ENCODE peak calls at places on chromosomes 1 and 21, in ten cellular contexts. H, T, Y, K, G, L, A, I, J and B are unnamed samples.

GRCh38 chr1:154154534-154155181 is at the start of gene NUP210L:
- ATAC-seq in H (no peak), T (no peak), Y (no peak), K (peak; percentile 93), G (no peak), L (peak; percentile 55), A (peak; percentile 62), I (peak; percentile 85), J (peak; percentile 28), B (no peak)

GRCh38 chr1:162554258-162554657 is 7.3 kb upstream of the UAP1 start:
- ATAC-seq in H (no peak), T (no peak), Y (no peak), K (peak; percentile 79), G (no peak), L (peak; percentile 61), A (peak; percentile 74), I (no peak), J (peak; percentile 19), B (no peak)

GRCh38 chr1:147849097-147849873 is 53.3 kb upstream of the GJA8 start:
- ATAC-seq in H (no peak), T (no peak), Y (no peak), K (no peak), G (no peak), L (no peak), A (no peak), I (no peak), J (peak; percentile 75), B (no peak)

GRCh38 chr1:63723618-63724017 is 50.2 kb upstream of the ROR1 start:
- ATAC-seq in H (no peak), T (no peak), Y (no peak), K (no peak), G (no peak), L (peak; percentile 54), A (no peak), I (no peak), J (no peak), B (no peak)

GRCh38 chr1:8867878-8868567 is 10.5 kb downstream of the ENO1 start:
- ATAC-seq in H (no peak), T (no peak), Y (no peak), K (no peak), G (no peak), L (no peak), A (no peak), I (no peak), J (no peak), B (no peak)

GRCh38 chr1:191963781-191964455 is 194.3 kb upstream of the RGS18 start:
- ATAC-seq in H (no peak), T (no peak), Y (no peak), K (peak; percentile 73), G (no peak), L (peak; percentile 74), A (peak; percentile 33), I (peak; percentile 12), J (no peak), B (no peak)

GRCh38 chr21:45542667-45543370 is 579 bp upstream of the SLC19A1 start:
- ATAC-seq in H (peak; percentile 21), T (no peak), Y (peak; percentile 2), K (peak; percentile 1), G (no peak), L (peak; percentile 3), A (peak; percentile 5), I (peak; percentile 9), J (no peak), B (no peak)

GRCh38 chr21:43269461-43269860 is 100.7 kb downstream of the CRYAA start:
- ATAC-seq in H (peak; percentile 80), T (peak; percentile 45), Y (peak; percentile 47), K (no peak), G (peak; percentile 65), L (no peak), A (no peak), I (no peak), J (no peak), B (no peak)

GRCh38 chr1:159008744-159009188 is 941 bp upstream of the IFI16 start:
- ATAC-seq in H (peak; percentile 64), T (peak; percentile 87), Y (peak; percentile 81), K (peak; percentile 6), G (peak; percentile 59), L (peak; percentile 12), A (peak; percentile 20), I (no peak), J (no peak), B (peak; percentile 92)

GRCh38 chr1:211639500-211640361 is 35.7 kb downstream of the NEK2 start:
- ATAC-seq in H (no peak), T (no peak), Y (no peak), K (no peak), G (no peak), L (peak; percentile 80), A (peak; percentile 51), I (no peak), J (no peak), B (no peak)

GRCh38 chr1:94199398-94199797 is 38.0 kb downstream of the ARHGAP29 start:
- ATAC-seq in H (no peak), T (no peak), Y (no peak), K (no peak), G (no peak), L (no peak), A (no peak), I (no peak), J (peak; percentile 16), B (no peak)

GRCh38 chr1:60152886-60153285 is 79.3 kb upstream of the C1orf87 start:
- ATAC-seq in H (no peak), T (no peak), Y (no peak), K (no peak), G (no peak), L (no peak), A (no peak), I (no peak), J (peak; percentile 56), B (no peak)